ENCODE peak calls at places on chromosomes 7 and 10, in ten cellular contexts. W is H9; A is naive thymus-derived CD4-positive, alpha-beta T cell; R is ovary; M is PC-3; J is BE2C; C is aorta; N is heart right ventricle; S is Peyer's patch; E is psoas muscle. B is an unnamed sample.
A peak's percentile ranks its signal among the peaks of the same experiment; 100 is the strongest.

GRCh38 chr7:44858161-44858560 is 10.3 kb upstream of the H2AZ2 start:
- DNase-seq in W (no peak), A (no peak), R (no peak), M (no peak), J (no peak), C (no peak), N (no peak), S (no peak), E (no peak), B (no peak)

GRCh38 chr7:158064631-158065030 is 523.0 kb downstream of the PTPRN2 start:
- DNase-seq in W (no peak), A (no peak), R (no peak), M (no peak), J (no peak), C (peak; percentile 31), N (no peak), S (peak; percentile 16), E (no peak), B (no peak)

GRCh38 chr7:95470452-95470851 is 15.3 kb upstream of the ASB4 start:
- DNase-seq in W (no peak), A (no peak), R (peak; percentile 36), M (peak; percentile 22), J (no peak), C (no peak), N (no peak), S (no peak), E (no peak), B (no peak)

GRCh38 chr10:61942997-61943457 is 41.5 kb downstream of the ARID5B start:
- DNase-seq in W (no peak), A (no peak), R (no peak), M (no peak), J (no peak), C (no peak), N (no peak), S (no peak), E (no peak), B (no peak)

GRCh38 chr7:139317954-139318505 is 23.1 kb upstream of the FMC1 start:
- DNase-seq in W (no peak), A (no peak), R (no peak), M (no peak), J (no peak), C (no peak), N (no peak), S (no peak), E (no peak), B (no peak)

GRCh38 chr10:88336316-88336715 is 246.8 kb downstream of the RNLS start:
- DNase-seq in W (no peak), A (no peak), R (no peak), M (no peak), J (no peak), C (no peak), N (no peak), S (no peak), E (no peak), B (no peak)

GRCh38 chr7:139682136-139683013 is 95.4 kb downstream of the HIPK2 start:
- DNase-seq in W (no peak), A (no peak), R (no peak), M (peak; percentile 88), J (no peak), C (no peak), N (no peak), S (no peak), E (no peak), B (no peak)

GRCh38 chr7:20021834-20022233 is 195.3 kb downstream of the MACC1 start:
- DNase-seq in W (no peak), A (no peak), R (no peak), M (no peak), J (no peak), C (no peak), N (no peak), S (no peak), E (no peak), B (no peak)

GRCh38 chr7:6482307-6482706 is 34.6 kb upstream of the DAGLB start:
- DNase-seq in W (no peak), A (no peak), R (no peak), M (peak; percentile 14), J (no peak), C (no peak), N (no peak), S (no peak), E (no peak), B (no peak)

GRCh38 chr7:6481445-6481844 is 33.7 kb upstream of the DAGLB start:
- DNase-seq in W (no peak), A (no peak), R (no peak), M (no peak), J (no peak), C (peak; percentile 64), N (no peak), S (no peak), E (no peak), B (no peak)

GRCh38 chr7:6478186-6478585 is 30.4 kb upstream of the DAGLB start:
- DNase-seq in W (no peak), A (no peak), R (no peak), M (no peak), J (no peak), C (peak; percentile 56), N (no peak), S (no peak), E (no peak), B (no peak)

GRCh38 chr7:6479067-6479466 is 31.3 kb upstream of the DAGLB start:
- DNase-seq in W (no peak), A (no peak), R (no peak), M (no peak), J (no peak), C (no peak), N (no peak), S (no peak), E (no peak), B (no peak)

GRCh38 chr7:6480323-6480660 is 32.5 kb upstream of the DAGLB start:
- DNase-seq in W (no peak), A (no peak), R (no peak), M (no peak), J (no peak), C (no peak), N (no peak), S (no peak), E (no peak), B (no peak)
- H3K4me1 ChIP-seq in W (no peaks in the 10 kb centered on the region), A (peaks cover 26% of the 10 kb centered on the region), R (peaks cover 15% of the 10 kb centered on the region), M (peaks cover 32% of the 10 kb centered on the region), J (no peaks in the 10 kb centered on the region), C (no peaks in the 10 kb centered on the region), N (peaks cover 54% of the 10 kb centered on the region), S (peaks cover 52% of the 10 kb centered on the region), E (peaks cover 49% of the 10 kb centered on the region), B (peaks cover 90% of the 10 kb centered on the region)

GRCh38 chr7:25854059-25854458 is 297.9 kb upstream of the NFE2L3 start:
- DNase-seq in W (no peak), A (no peak), R (no peak), M (no peak), J (no peak), C (no peak), N (no peak), S (no peak), E (no peak), B (no peak)

GRCh38 chr7:25857376-25858067 is 294.5 kb upstream of the NFE2L3 start:
- DNase-seq in W (peak; percentile 77), A (no peak), R (no peak), M (peak; percentile 43), J (no peak), C (no peak), N (no peak), S (peak; percentile 73), E (peak; percentile 23), B (no peak)

GRCh38 chr7:25854608-25855497 is 297.1 kb upstream of the NFE2L3 start:
- DNase-seq in W (peak; percentile 92), A (no peak), R (no peak), M (peak; percentile 92), J (peak; percentile 86), C (peak; percentile 78), N (no peak), S (peak; percentile 60), E (peak; percentile 45), B (no peak)

GRCh38 chr7:25858200-25858561 is 293.8 kb upstream of the NFE2L3 start:
- DNase-seq in W (no peak), A (no peak), R (no peak), M (no peak), J (no peak), C (no peak), N (no peak), S (no peak), E (no peak), B (no peak)

DNA sequence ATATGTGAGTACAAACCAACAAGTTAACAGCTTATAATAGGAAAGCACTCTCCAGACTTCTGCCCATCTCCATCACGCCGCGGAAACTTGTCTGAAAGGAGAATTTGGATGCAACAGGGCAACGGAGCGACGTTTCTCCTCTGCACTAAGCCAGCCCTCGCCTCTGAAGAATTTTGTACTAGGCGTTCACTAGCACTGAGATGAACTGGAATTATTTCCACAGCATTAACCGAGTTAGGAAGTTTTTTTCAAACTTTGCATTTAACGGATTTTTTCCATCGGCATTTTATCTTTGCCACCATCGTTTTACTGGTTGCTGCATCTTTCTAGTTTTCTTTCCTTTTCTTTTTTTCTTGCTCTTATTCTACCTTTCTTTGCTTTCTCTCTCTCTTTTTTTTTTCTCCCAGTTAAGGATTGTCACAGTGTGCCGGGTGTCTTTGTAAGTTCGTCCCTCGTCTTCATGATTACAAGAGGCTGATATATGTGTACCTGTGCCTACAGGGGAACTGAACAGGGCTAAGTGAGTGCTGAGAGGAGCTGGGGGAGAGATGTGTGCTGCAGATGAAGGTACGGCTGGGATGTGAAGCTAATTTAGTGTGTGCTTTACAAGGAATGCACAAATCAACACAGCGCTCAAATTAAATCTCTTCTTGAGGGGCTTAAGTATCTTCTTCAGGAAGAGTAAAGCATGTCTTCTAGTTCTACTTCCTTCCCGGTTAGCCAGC is 295.8 kb upstream of the NFE2L3 start:
- DNase-seq in W (no peak), A (no peak), R (no peak), M (no peak), J (peak; percentile 48), C (no peak), N (no peak), S (no peak), E (no peak), B (no peak)
- H3K4me1 ChIP-seq in W (peaks cover 4% of the 10 kb centered on the region), A (peaks cover 16% of the 10 kb centered on the region), R (peaks cover 7% of the 10 kb centered on the region), M (peaks cover 26% of the 10 kb centered on the region), J (peaks cover 11% of the 10 kb centered on the region), C (no peaks in the 10 kb centered on the region), N (peaks cover 11% of the 10 kb centered on the region), S (peaks cover 22% of the 10 kb centered on the region), E (peaks cover 20% of the 10 kb centered on the region), B (peaks cover 30% of the 10 kb centered on the region)

DNA sequence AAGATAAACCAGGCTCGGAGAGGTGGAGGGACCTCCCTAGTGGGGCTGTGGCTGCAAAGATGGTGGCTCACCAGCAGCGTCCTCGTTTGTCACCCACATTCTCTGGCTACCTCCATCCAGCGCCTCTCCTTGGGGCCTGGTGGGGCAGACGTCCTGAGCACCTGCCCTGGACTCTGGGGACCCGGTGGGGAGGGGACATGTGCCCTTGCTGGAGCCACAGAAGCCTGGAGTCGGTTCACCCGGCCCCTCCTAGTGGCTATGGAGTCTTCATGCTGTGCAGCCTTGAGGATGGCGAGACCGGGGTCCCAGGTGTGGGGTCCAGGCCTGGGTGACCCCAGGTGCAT is 14.5 kb downstream of the TTYH3 start:
- DNase-seq in W (no peak), A (no peak), R (no peak), M (no peak), J (no peak), C (peak; percentile 73), N (no peak), S (no peak), E (no peak), B (no peak)
- H3K4me1 ChIP-seq in W (peaks cover 3% of the 10 kb centered on the region), A (peaks cover 17% of the 10 kb centered on the region), R (peaks cover 8% of the 10 kb centered on the region), M (no peaks in the 10 kb centered on the region), J (peaks cover 32% of the 10 kb centered on the region), C (no peaks in the 10 kb centered on the region), N (peaks cover 27% of the 10 kb centered on the region), S (peaks cover 23% of the 10 kb centered on the region), E (peaks cover 10% of the 10 kb centered on the region), B (peaks cover 38% of the 10 kb centered on the region)

DNA sequence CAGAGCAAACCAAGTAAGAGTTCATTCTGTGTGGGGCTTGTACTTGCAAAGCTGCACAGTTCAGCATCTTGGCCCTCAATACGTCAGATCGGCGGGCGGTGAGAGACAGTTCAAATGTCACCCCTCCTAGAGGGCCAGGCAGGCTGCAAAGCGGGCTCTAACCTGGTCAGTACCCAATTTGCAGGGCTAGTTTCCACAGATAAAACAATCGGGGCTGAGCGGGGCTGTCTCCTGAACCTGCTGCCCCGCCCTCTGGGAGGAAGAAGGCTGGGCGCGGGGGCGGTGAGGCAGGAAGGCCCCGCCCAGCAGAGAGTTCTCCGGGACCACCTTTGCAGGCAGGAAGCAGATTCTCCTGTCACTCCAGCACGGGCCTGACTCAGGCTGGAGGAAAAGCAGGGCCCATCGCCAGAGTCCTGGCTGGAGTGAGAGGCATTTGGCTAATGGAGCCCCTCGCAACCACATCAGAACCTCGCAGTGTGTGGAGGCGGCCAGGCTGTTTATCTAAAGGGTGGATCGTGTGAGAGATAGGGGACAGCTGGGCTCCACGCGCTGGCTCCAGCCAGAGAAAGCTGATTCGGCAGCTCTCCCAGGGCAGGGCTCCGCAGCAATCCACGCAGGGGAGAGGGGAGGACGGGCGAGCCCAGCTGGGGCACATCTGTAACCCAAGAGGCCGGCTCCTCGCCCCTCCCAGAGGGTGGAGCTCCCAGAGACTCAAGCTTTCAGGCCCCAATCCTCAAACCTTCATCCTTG is 83.1 kb downstream of the SH3PXD2A start:
- DNase-seq in W (peak; percentile 94), A (peak; percentile 56), R (peak; percentile 88), M (peak; percentile 56), J (peak; percentile 85), C (peak; percentile 92), N (peak; percentile 87), S (peak; percentile 86), E (peak; percentile 88), B (peak; percentile 90)
- H3K4me1 ChIP-seq in W (peaks cover 8% of the 10 kb centered on the region), A (peaks cover 14% of the 10 kb centered on the region), R (peaks cover 4% of the 10 kb centered on the region), M (peaks cover 14% of the 10 kb centered on the region), J (peaks cover 4% of the 10 kb centered on the region), C (no peaks in the 10 kb centered on the region), N (peaks cover 15% of the 10 kb centered on the region), S (peaks cover 13% of the 10 kb centered on the region), E (peaks cover 24% of the 10 kb centered on the region), B (peaks cover 37% of the 10 kb centered on the region)